ENCODE peak calls at places on chromosomes 5 and 9, in four cellular contexts. S is right lobe of liver, N is heart left ventricle, J is endodermal cell. X is an unnamed sample. For H3K4me1, H3K9me3 and H3K36me3, the result is how much of the 10 kb centered on the place peaks cover.

GRCh38 chr9:101354765-101355708 is 29.8 kb downstream of the BAAT start:
- DNase-seq in J (no peak), S (no peak), N (no peak), X (no peak)

GRCh38 chr5:56321236-56321881 is 88.2 kb upstream of the ANKRD55 start:
- DNase-seq in N (no peak), J (no peak), S (no peak), X (no peak)

GRCh38 chr5:154101184-154101583 is 62.4 kb downstream of the MFAP3 start:
- DNase-seq in S (no peak), N (no peak), J (peak), X (no peak)

GRCh38 chr5:142955628-142956027 is 185.5 kb downstream of the ARHGAP26 start:
- DNase-seq in S (no peak), N (no peak), J (no peak), X (no peak)

GRCh38 chr5:166617507-166617906 is 1673.9 kb upstream of the WWC1 start:
- DNase-seq in J (no peak), S (no peak), N (no peak), X (no peak)

GRCh38 chr5:157390179-157390923 is 69.7 kb upstream of the NIPAL4 start:
- DNase-seq in J (peak), N (no peak), S (no peak), X (peak)

GRCh38 chr5:105544300-105544699 is 1981.7 kb upstream of the NUDT12 start:
- DNase-seq in J (no peak), N (no peak), S (no peak), X (no peak)

GRCh38 chr9:96391021-96391765 is 7.7 kb upstream of the SLC35D2 start:
- DNase-seq in N (no peak), S (peak), J (no peak), X (no peak)

GRCh38 chr5:6715271-6715670 is 2.0 kb downstream of the TENT4A start:
- DNase-seq in J (no peak), S (no peak), N (no peak), X (no peak)

GRCh38 chr9:3963266-3964019 is 336.4 kb downstream of the GLIS3 start:
- DNase-seq in J (no peak), N (no peak), S (no peak), X (no peak)

DNA sequence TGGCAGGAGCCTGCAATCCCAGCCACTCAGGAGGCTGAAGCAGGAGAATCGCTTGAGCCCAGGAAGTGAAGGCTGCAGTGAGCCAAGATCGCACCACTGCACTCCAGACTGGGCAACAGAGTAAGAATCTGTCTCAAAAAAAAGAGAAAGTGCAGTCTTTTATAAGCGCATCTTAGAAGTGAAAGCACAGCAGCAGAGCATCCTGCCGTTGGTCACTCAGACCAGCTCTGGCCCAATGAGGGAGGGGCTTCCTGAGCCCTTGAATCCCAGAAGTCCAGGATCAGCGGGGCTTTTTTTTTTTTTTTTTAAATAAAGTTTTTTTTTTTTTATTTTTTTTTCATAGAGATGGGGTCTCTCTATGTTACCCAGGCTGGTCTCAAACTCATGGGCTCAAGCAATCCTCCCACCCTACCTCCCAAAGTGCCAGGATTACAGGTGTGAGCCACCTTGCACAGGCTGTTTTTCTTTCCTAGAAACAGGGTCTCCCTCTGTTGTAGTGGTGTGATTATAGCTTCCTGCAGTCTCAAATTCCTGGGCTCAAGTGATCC is 42.3 kb downstream of the NAIF1 start:
- DNase-seq in J (no peak), S (no peak), N (no peak), X (no peak)
- H3K4me1 ChIP-seq in J (under half), S (under half), N (under half), X (under half)

DNA sequence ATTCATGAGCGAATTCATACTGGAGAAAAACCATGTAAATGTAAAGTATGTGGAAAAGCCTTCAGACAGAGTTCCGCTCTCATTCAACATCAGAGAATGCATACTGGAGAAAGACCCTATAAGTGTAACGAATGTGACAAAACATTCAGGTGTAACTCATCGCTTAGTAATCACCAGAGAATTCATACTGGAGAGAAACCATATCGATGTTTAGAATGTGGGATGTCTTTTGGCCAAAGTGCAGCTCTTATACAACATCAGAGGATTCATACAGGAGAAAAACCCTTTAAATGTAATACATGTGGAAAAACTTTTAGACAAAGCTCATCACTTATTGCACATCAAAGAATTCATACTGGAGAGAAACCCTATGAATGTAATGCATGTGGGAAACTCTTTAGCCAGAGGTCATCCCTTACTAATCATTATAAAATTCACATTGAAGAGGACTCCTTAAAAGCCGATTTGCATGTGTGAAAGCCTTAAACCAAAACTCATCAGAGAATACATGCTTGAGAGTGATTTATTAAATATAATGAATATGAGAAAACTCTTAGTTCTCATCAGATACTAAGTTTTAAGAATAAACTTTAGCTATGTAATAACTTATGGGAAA is 11.8 kb upstream of the ZFP2 start:
- DNase-seq in S (no peak), N (no peak), J (no peak), X (no peak)
- H3K9me3 ChIP-seq in S (half or more), N (half or more), J (half or more), X (half or more)

GRCh38 chr9:20065076-20065475 is 276.2 kb upstream of the SLC24A2 start:
- DNase-seq in N (no peak), S (no peak), J (no peak), X (no peak)
- H3K36me3 ChIP-seq in N (under half), S (under half), J (under half), X (under half)

DNA sequence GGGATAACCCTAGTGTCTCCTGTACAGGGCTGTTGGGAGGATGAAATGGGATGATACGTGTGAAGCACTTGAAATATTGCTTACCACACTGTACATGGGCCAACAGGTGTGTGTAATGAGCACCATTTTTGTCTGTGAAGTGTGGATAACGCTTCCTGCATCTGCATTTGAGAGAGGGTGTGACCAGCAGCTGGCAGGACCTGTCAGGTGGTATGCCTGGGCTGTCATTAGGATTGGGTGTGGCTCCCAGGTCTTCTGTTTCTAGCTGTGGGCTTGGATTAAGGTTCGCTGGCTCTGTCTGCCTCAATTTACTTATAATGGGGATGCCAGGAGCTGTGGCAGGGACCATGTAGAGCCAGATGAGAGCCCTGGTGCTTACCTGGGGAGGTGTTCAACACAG is 74.4 kb downstream of the PRRT1B start:
- DNase-seq in S (no peak), N (no peak), J (no peak), X (no peak)
- H3K4me1 ChIP-seq in S (under half), N (under half), J (under half), X (under half)

GRCh38 chr5:180271205-180271604 is 20.7 kb downstream of the MAPK9 start:
- DNase-seq in N (no peak), J (no peak), S (no peak), X (no peak)
- H3K9me3 ChIP-seq in N (half or more), J (half or more), S (under half), X (under half)

GRCh38 chr9:20139755-20140154 is 350.9 kb upstream of the SLC24A2 start:
- DNase-seq in J (no peak), N (no peak), S (no peak), X (no peak)
- H3K36me3 ChIP-seq in J (under half), N (under half), S (under half), X (under half)

GRCh38 chr9:105066265-105066865 is 138.4 kb upstream of the ABCA1 start:
- DNase-seq in N (no peak), J (no peak), S (no peak), X (no peak)
- H3K4me1 ChIP-seq in N (under half), J (under half), S (under half), X (under half)

DNA sequence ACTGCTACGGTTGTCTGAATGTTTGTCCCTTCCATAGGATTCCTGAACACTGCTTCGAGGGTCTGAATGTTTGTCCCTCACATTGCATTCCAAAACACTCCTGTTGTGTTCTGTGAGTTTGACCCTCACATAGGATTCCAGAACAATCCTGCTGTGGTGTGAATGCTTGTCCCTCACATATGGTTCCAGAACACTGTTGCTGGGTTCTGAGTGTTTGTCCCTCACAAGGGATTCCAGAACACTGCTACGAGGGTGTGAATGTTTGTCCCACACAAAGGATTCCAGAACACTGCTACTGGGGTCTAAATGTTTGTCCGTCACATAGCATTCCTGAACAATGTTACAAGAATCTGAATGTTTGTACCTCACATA is 201.2 kb downstream of the FOXD4L6 start:
- DNase-seq in S (no peak), J (peak), N (no peak), X (no peak)
- H3K9me3 ChIP-seq in S (under half), J (half or more), N (half or more), X (half or more)

GRCh38 chr9:34098307-34098706 is 28.2 kb downstream of the DCAF12 start:
- DNase-seq in N (no peak), S (no peak), J (no peak), X (no peak)

GRCh38 chr9:34093578-34093977 is 32.9 kb downstream of the DCAF12 start:
- DNase-seq in N (no peak), J (no peak), S (no peak), X (no peak)

GRCh38 chr9:34102796-34103195 is 23.7 kb downstream of the DCAF12 start:
- DNase-seq in N (no peak), S (no peak), J (no peak), X (peak)

GRCh38 chr9:34096751-34097150 is 29.7 kb downstream of the DCAF12 start:
- DNase-seq in J (no peak), S (no peak), N (no peak), X (no peak)

GRCh38 chr9:34097865-34098264 is 28.6 kb downstream of the DCAF12 start:
- DNase-seq in S (no peak), J (no peak), N (no peak), X (no peak)
- H3K36me3 ChIP-seq in S (under half), J (half or more), N (half or more), X (half or more)

DNA sequence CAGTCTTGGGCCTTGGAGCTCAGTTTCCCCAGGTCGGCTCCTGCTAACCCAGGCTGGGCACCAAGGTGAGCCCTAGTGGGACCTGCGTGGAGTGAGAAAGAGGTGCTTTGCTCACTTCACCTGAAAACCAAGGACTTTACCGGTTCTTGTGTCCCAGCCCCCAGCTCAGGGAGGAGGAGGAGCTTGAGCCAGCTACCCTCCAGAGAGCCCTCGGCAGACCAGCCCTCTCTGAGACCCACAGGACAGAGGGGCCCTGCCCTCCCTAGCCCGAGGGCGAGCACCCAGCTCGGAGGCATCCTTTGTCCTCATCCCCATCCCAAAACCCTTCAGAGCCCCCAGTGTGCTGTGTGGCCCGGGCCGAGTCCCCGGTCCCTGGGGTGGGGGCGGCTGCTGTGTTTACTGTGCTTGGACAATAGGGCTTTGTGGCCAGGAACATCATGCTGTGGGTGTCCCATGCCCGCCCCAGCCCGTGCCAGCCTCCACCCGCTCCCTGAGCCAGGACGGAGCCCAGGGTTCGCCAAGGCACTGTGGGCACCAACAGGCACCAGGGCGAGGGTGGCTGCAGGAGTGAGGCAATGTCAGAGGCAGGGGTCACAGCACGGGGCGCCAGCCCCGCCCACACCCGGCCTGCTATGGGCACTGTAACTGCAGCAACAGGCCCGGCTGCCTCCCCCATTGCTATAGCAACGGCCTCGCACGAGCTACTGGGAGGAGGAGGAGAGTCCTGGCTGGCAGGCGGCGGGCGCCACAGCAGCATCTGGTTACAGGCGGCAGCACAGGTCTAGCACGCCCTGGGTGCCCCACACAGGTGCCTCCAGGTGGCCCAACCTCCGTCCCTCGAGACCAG is 2.7 kb downstream of the ABCA2 start:
- DNase-seq in S (peak), N (no peak), J (no peak), X (no peak)
- H3K4me1 ChIP-seq in S (under half), N (under half), J (under half), X (under half)

X was measured in upper lobe of right lung.